ENCODE peak calls at places on chromosomes 4 and X, in ten cellular contexts. Z is H9; F is NCI-H510A treated with DMSO at 0.1 percent for 48 hours; B is cerebellar nuclear complex; Y is tibial artery; C is stimulated activated CD8-positive, alpha-beta memory T cell treated with anti-CD3 and anti-CD28 coated beads, Interleukin-4, amount 100 ng/mL, for 24 hours; E is mesenchymal stem cell; Q is uterus; R is hepatocyte; J is activated naive CD8-positive, alpha-beta T cell treated with anti-CD3 and anti-CD28 coated beads, Interleukin-2, amount 10 ng/mL, durations not matched to agents 7 days and 5 days. T is an unnamed sample.

GRCh38 chrX:74534569-74535038 is 79.8 kb downstream of the RLIM start:
- DNase-seq in Z (no peak), F (no peak), B (no peak), Y (no peak), C (no peak), E (peak; percentile 11), Q (no peak), R (no peak), J (no peak), T (no peak)

GRCh38 chr4:92864176-92864575 is 560.4 kb downstream of the GRID2 start:
- DNase-seq in Z (no peak), F (no peak), B (no peak), Y (no peak), C (no peak), E (no peak), Q (no peak), R (no peak), J (no peak), T (no peak)

GRCh38 chr4:102500371-102501175 is 586 bp upstream of the NFKB1 start:
- DNase-seq in Z (peak; percentile 48), F (no peak), B (no peak), Y (peak; percentile 52), C (peak; percentile 12), E (peak; percentile 67), Q (peak; percentile 53), R (peak; percentile 69), J (no peak), T (peak; percentile 61)

GRCh38 chr4:140158234-140159030 is 4.4 kb upstream of the MAML3 start:
- DNase-seq in Z (no peak), F (no peak), B (no peak), Y (no peak), C (no peak), E (no peak), Q (no peak), R (no peak), J (no peak), T (peak; percentile 67)

GRCh38 chr4:6500481-6501135 is 28.2 kb upstream of the PPP2R2C start:
- DNase-seq in Z (peak; percentile 6), F (no peak), B (no peak), Y (no peak), C (no peak), E (no peak), Q (no peak), R (no peak), J (no peak), T (no peak)

GRCh38 chr4:145482209-145483021 is 762 bp downstream of the SMAD1 start:
- DNase-seq in Z (peak; percentile 52), F (peak; percentile 61), B (no peak), Y (peak; percentile 36), C (peak; percentile 68), E (peak; percentile 89), Q (peak; percentile 53), R (peak; percentile 74), J (peak; percentile 44), T (peak; percentile 79)

GRCh38 chr4:183012862-183013855 is 85.9 kb upstream of the WWC2 start:
- DNase-seq in Z (peak; percentile 54), F (no peak), B (no peak), Y (no peak), C (no peak), E (peak; percentile 9), Q (no peak), R (no peak), J (no peak), T (no peak)

GRCh38 chr4:158295053-158295452 is 84.8 kb downstream of the TMEM144 start:
- DNase-seq in Z (no peak), F (no peak), B (no peak), Y (no peak), C (no peak), E (no peak), Q (no peak), R (no peak), J (no peak), T (no peak)

GRCh38 chrX:17933856-17934255 is 72.8 kb upstream of the RAI2 start:
- DNase-seq in Z (no peak), F (no peak), B (no peak), Y (no peak), C (no peak), E (no peak), Q (no peak), R (no peak), J (no peak), T (no peak)

GRCh38 chrX:138128025-138128671 is 562.2 kb downstream of the ZIC3 start:
- DNase-seq in Z (peak; percentile 32), F (peak; percentile 15), B (no peak), Y (no peak), C (no peak), E (peak; percentile 0), Q (no peak), R (peak; percentile 40), J (peak; percentile 10), T (peak; percentile 1)

GRCh38 chr4:168711197-168712120 is 214.6 kb downstream of the PALLD start:
- DNase-seq in Z (no peak), F (no peak), B (no peak), Y (peak; percentile 77), C (no peak), E (no peak), Q (peak; percentile 46), R (no peak), J (no peak), T (peak; percentile 70)

GRCh38 chrX:24100713-24101112 is 46.0 kb downstream of the EIF2S3 start:
- DNase-seq in Z (no peak), F (no peak), B (no peak), Y (no peak), C (no peak), E (peak; percentile 64), Q (no peak), R (no peak), J (no peak), T (peak; percentile 2)

GRCh38 chrX:106874075-106874474 is 29.1 kb downstream of the RIPPLY1 start:
- DNase-seq in Z (no peak), F (peak; percentile 19), B (no peak), Y (no peak), C (no peak), E (peak; percentile 30), Q (no peak), R (peak; percentile 44), J (no peak), T (peak; percentile 35)

GRCh38 chr4:96767815-96768480 is 928.1 kb downstream of the PDHA2 start:
- DNase-seq in Z (no peak), F (no peak), B (no peak), Y (no peak), C (no peak), E (no peak), Q (no peak), R (no peak), J (no peak), T (no peak)

GRCh38 chrX:74835566-74835965 is 89.7 kb downstream of the NEXMIF start:
- DNase-seq in Z (no peak), F (no peak), B (no peak), Y (no peak), C (no peak), E (no peak), Q (no peak), R (peak; percentile 3), J (no peak), T (no peak)

GRCh38 chr4:3679851-3680311 is 86.3 kb upstream of the ADRA2C start:
- DNase-seq in Z (peak; percentile 28), F (no peak), B (no peak), Y (no peak), C (no peak), E (no peak), Q (no peak), R (no peak), J (no peak), T (no peak)

GRCh38 chr4:113248320-113248719 is 198.9 kb downstream of the ANK2 start:
- DNase-seq in Z (peak; percentile 83), F (no peak), B (no peak), Y (no peak), C (no peak), E (no peak), Q (no peak), R (no peak), J (no peak), T (no peak)

GRCh38 chr4:2934077-2934812 is 29.0 kb downstream of the NOP14 start:
- DNase-seq in Z (no peak), F (no peak), B (no peak), Y (peak; percentile 74), C (no peak), E (peak; percentile 51), Q (peak; percentile 75), R (peak; percentile 63), J (peak; percentile 61), T (peak; percentile 20)

GRCh38 chrX:79364306-79364705 is 2.8 kb downstream of the ITM2A start:
- DNase-seq in Z (no peak), F (no peak), B (no peak), Y (no peak), C (no peak), E (no peak), Q (no peak), R (no peak), J (no peak), T (no peak)

GRCh38 chr4:21512351-21512750 is 436.2 kb downstream of the KCNIP4 start:
- DNase-seq in Z (no peak), F (peak; percentile 1), B (no peak), Y (no peak), C (no peak), E (peak; percentile 63), Q (no peak), R (peak; percentile 64), J (no peak), T (peak; percentile 71)

GRCh38 chr4:186570193-186570996 is 15.0 kb upstream of the MTNR1A start:
- DNase-seq in Z (no peak), F (no peak), B (no peak), Y (no peak), C (no peak), E (peak; percentile 14), Q (no peak), R (peak; percentile 14), J (no peak), T (no peak)

GRCh38 chr4:110472583-110473329 is 3.2 kb upstream of the ENPEP start:
- DNase-seq in Z (peak; percentile 52), F (no peak), B (no peak), Y (no peak), C (no peak), E (no peak), Q (no peak), R (no peak), J (no peak), T (no peak)

GRCh38 chrX:79130857-79131256 is 13.6 kb upstream of the GPR174 start:
- DNase-seq in Z (peak; percentile 24), F (no peak), B (no peak), Y (no peak), C (no peak), E (no peak), Q (no peak), R (no peak), J (no peak), T (no peak)

GRCh38 chr4:148056879-148057278 is 325.0 kb downstream of the ARHGAP10 start:
- DNase-seq in Z (peak; percentile 64), F (no peak), B (no peak), Y (peak; percentile 58), C (peak; percentile 58), E (peak; percentile 65), Q (no peak), R (no peak), J (peak; percentile 67), T (peak; percentile 25)

GRCh38 chrX:55120767-55121358 is 32.0 kb downstream of the PAGE2 start:
- DNase-seq in Z (no peak), F (no peak), B (no peak), Y (no peak), C (no peak), E (no peak), Q (no peak), R (no peak), J (no peak), T (peak; percentile 6)

GRCh38 chr4:7364979-7365378 is 69.8 kb downstream of the PSAPL1 start:
- DNase-seq in Z (no peak), F (peak; percentile 24), B (no peak), Y (no peak), C (no peak), E (no peak), Q (no peak), R (no peak), J (no peak), T (no peak)

GRCh38 chr4:152360045-152360410 is 175.9 kb downstream of the FBXW7 start:
- DNase-seq in Z (no peak), F (no peak), B (no peak), Y (no peak), C (no peak), E (no peak), Q (no peak), R (no peak), J (no peak), T (no peak)

GRCh38 chr4:8469550-8469949 is 29.0 kb downstream of the TRMT44 start:
- DNase-seq in Z (no peak), F (no peak), B (no peak), Y (no peak), C (no peak), E (no peak), Q (no peak), R (no peak), J (no peak), T (no peak)